ENCODE peak calls at places on chromosomes 11 and 22, in ten cellular contexts. One of them, this sample, is unnamed.
A peak's percentile ranks its signal among the peaks of the same experiment; 100 is the strongest.

GRCh38 chr11:108887436-108888238 is 222.8 kb downstream of the DDX10 start:
- DNase-seq in A549: no peak
- DNase-seq in GM12878: no peak
- DNase-seq in spleen: no peak
- DNase-seq in prostate gland: no peak
- DNase-seq in transverse colon: no peak
- DNase-seq in Peyer's patch: no peak
- DNase-seq in HepG2: no peak
- DNase-seq in uterus: no peak
- DNase-seq in testis: no peak
- DNase-seq in this sample: no peak

GRCh38 chr22:28955817-28956216 is 72.4 kb downstream of the ZNRF3 start:
- DNase-seq in A549: no peak
- DNase-seq in GM12878: peak; percentile 60
- DNase-seq in spleen: no peak
- DNase-seq in prostate gland: no peak
- DNase-seq in transverse colon: peak; percentile 24
- DNase-seq in Peyer's patch: peak; percentile 55
- DNase-seq in HepG2: no peak
- DNase-seq in uterus: no peak
- DNase-seq in testis: no peak
- DNase-seq in this sample: no peak

GRCh38 chr11:69327741-69328191 is 33.8 kb downstream of the MYEOV start:
- DNase-seq in A549: no peak
- DNase-seq in GM12878: no peak
- DNase-seq in spleen: no peak
- DNase-seq in prostate gland: no peak
- DNase-seq in transverse colon: no peak
- DNase-seq in Peyer's patch: peak; percentile 12
- DNase-seq in HepG2: no peak
- DNase-seq in uterus: no peak
- DNase-seq in testis: no peak
- DNase-seq in this sample: no peak

GRCh38 chr22:46064236-46064965 is 85.9 kb upstream of the PPARA start:
- DNase-seq in A549: no peak
- DNase-seq in GM12878: no peak
- DNase-seq in spleen: peak; percentile 70
- DNase-seq in prostate gland: no peak
- DNase-seq in transverse colon: peak; percentile 6
- DNase-seq in Peyer's patch: no peak
- DNase-seq in HepG2: no peak
- DNase-seq in uterus: peak; percentile 44
- DNase-seq in testis: peak; percentile 23
- DNase-seq in this sample: peak; percentile 47

GRCh38 chr11:44755553-44756505 is 29.1 kb downstream of the TSPAN18 start:
- DNase-seq in A549: no peak
- DNase-seq in GM12878: no peak
- DNase-seq in spleen: no peak
- DNase-seq in prostate gland: peak; percentile 20
- DNase-seq in transverse colon: peak; percentile 39
- DNase-seq in Peyer's patch: no peak
- DNase-seq in HepG2: no peak
- DNase-seq in uterus: peak; percentile 85
- DNase-seq in testis: no peak
- DNase-seq in this sample: no peak

GRCh38 chr22:38177926-38178604 is 3.6 kb downstream of the PLA2G6 start:
- DNase-seq in A549: peak; percentile 74
- DNase-seq in GM12878: no peak
- DNase-seq in spleen: no peak
- DNase-seq in prostate gland: peak; percentile 86
- DNase-seq in transverse colon: peak; percentile 51
- DNase-seq in Peyer's patch: no peak
- DNase-seq in HepG2: peak; percentile 94
- DNase-seq in uterus: peak; percentile 38
- DNase-seq in testis: peak; percentile 71
- DNase-seq in this sample: peak; percentile 56

GRCh38 chr22:40326905-40327735 is 19.2 kb upstream of the ADSL start:
- DNase-seq in A549: no peak
- DNase-seq in GM12878: no peak
- DNase-seq in spleen: no peak
- DNase-seq in prostate gland: peak; percentile 80
- DNase-seq in transverse colon: no peak
- DNase-seq in Peyer's patch: no peak
- DNase-seq in HepG2: no peak
- DNase-seq in uterus: no peak
- DNase-seq in testis: no peak
- DNase-seq in this sample: no peak

GRCh38 chr11:69383372-69383771 is 89.4 kb downstream of the MYEOV start:
- DNase-seq in A549: no peak
- DNase-seq in GM12878: no peak
- DNase-seq in spleen: peak; percentile 46
- DNase-seq in prostate gland: no peak
- DNase-seq in transverse colon: no peak
- DNase-seq in Peyer's patch: no peak
- DNase-seq in HepG2: no peak
- DNase-seq in uterus: no peak
- DNase-seq in testis: peak; percentile 9
- DNase-seq in this sample: no peak

GRCh38 chr22:29266564-29267461 is 968 bp downstream of the RHBDD3 start:
- DNase-seq in A549: no peak
- DNase-seq in GM12878: no peak
- DNase-seq in spleen: peak; percentile 79
- DNase-seq in prostate gland: no peak
- DNase-seq in transverse colon: no peak
- DNase-seq in Peyer's patch: peak; percentile 15
- DNase-seq in HepG2: no peak
- DNase-seq in uterus: no peak
- DNase-seq in testis: no peak
- DNase-seq in this sample: peak; percentile 27

GRCh38 chr11:93128574-93128973 is 69.2 kb downstream of the SLC36A4 start:
- DNase-seq in A549: no peak
- DNase-seq in GM12878: no peak
- DNase-seq in spleen: no peak
- DNase-seq in prostate gland: no peak
- DNase-seq in transverse colon: no peak
- DNase-seq in Peyer's patch: no peak
- DNase-seq in HepG2: no peak
- DNase-seq in uterus: no peak
- DNase-seq in testis: no peak
- DNase-seq in this sample: no peak
- H3K27ac ChIP-seq in A549: no peak overlapping the region
- H3K27ac ChIP-seq in GM12878: no peak overlapping the region
- H3K27ac ChIP-seq in spleen: no peak overlapping the region
- H3K27ac ChIP-seq in prostate gland: no peak overlapping the region
- H3K27ac ChIP-seq in transverse colon: no peak overlapping the region
- H3K27ac ChIP-seq in Peyer's patch: no peak overlapping the region
- H3K27ac ChIP-seq in HepG2: no peak overlapping the region
- H3K27ac ChIP-seq in uterus: no peak overlapping the region
- H3K27ac ChIP-seq in testis: no peak overlapping the region
- H3K27ac ChIP-seq in this sample: no peak overlapping the region

DNA sequence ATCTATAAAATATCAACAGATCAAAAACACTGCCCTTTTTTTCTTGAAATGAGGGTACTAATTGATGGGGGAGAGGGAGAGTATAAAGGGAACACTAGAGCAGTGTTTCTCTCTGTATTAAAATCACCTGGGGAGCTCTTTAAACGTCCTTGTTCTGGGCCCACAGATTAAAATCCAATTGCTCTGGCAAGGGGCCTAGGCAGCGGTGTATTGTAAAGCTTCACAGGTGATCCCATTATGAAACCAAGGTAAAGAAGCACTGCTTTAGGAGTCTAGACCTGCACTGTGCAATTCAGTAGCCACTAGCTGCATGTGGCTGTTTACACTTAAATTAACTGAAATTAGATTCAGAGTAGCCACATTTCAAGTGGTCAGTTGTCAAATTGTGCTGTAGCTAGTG is 3.0 kb downstream of the AQP11 start:
- DNase-seq in A549: no peak
- DNase-seq in GM12878: no peak
- DNase-seq in spleen: no peak
- DNase-seq in prostate gland: no peak
- DNase-seq in transverse colon: no peak
- DNase-seq in Peyer's patch: no peak
- DNase-seq in HepG2: no peak
- DNase-seq in uterus: no peak
- DNase-seq in testis: no peak
- DNase-seq in this sample: no peak
- H3K4me3 ChIP-seq in A549: no peak overlapping the region
- H3K4me3 ChIP-seq in GM12878: no peak overlapping the region
- H3K4me3 ChIP-seq in spleen: no peak overlapping the region
- H3K4me3 ChIP-seq in prostate gland: no peak overlapping the region
- H3K4me3 ChIP-seq in transverse colon: no peak overlapping the region
- H3K4me3 ChIP-seq in Peyer's patch: no peak overlapping the region
- H3K4me3 ChIP-seq in HepG2: no peak overlapping the region
- H3K4me3 ChIP-seq in uterus: no peak overlapping the region
- H3K4me3 ChIP-seq in testis: no peak overlapping the region
- H3K4me3 ChIP-seq in this sample: no peak overlapping the region

GRCh38 chr22:49962012-49962750 is 1.6 kb downstream of the PIM3 start:
- DNase-seq in A549: peak; percentile 46
- DNase-seq in GM12878: no peak
- DNase-seq in spleen: peak; percentile 92
- DNase-seq in prostate gland: peak; percentile 92
- DNase-seq in transverse colon: peak; percentile 89
- DNase-seq in Peyer's patch: peak; percentile 76
- DNase-seq in HepG2: peak; percentile 87
- DNase-seq in uterus: peak; percentile 96
- DNase-seq in testis: peak; percentile 87
- DNase-seq in this sample: peak; percentile 91
- TF ChIP-seq POLR2A in A549: no peak
- TF ChIP-seq POLR2A in GM12878: peak; percentile 69
- TF ChIP-seq POLR2A in spleen: no peak
- TF ChIP-seq POLR2A in prostate gland: peak; percentile 76
- TF ChIP-seq POLR2A in transverse colon: peak; percentile 61
- TF ChIP-seq POLR2A in Peyer's patch: peak; percentile 59
- TF ChIP-seq POLR2A in HepG2: no peak
- TF ChIP-seq POLR2A in uterus: peak; percentile 67
- TF ChIP-seq POLR2A in testis: no peak
- TF ChIP-seq POLR2A in this sample: no peak

GRCh38 chr22:31341386-31342088 is 4.6 kb downstream of the PATZ1 start:
- DNase-seq in A549: no peak
- DNase-seq in GM12878: no peak
- DNase-seq in spleen: no peak
- DNase-seq in prostate gland: no peak
- DNase-seq in transverse colon: no peak
- DNase-seq in Peyer's patch: no peak
- DNase-seq in HepG2: no peak
- DNase-seq in uterus: no peak
- DNase-seq in testis: no peak
- DNase-seq in this sample: no peak

GRCh38 chr22:31342389-31343125 is 3.6 kb downstream of the PATZ1 start:
- DNase-seq in A549: no peak
- DNase-seq in GM12878: no peak
- DNase-seq in spleen: no peak
- DNase-seq in prostate gland: no peak
- DNase-seq in transverse colon: no peak
- DNase-seq in Peyer's patch: no peak
- DNase-seq in HepG2: no peak
- DNase-seq in uterus: no peak
- DNase-seq in testis: no peak
- DNase-seq in this sample: no peak

GRCh38 chr22:31344369-31345330 is 1.5 kb downstream of the PATZ1 start:
- DNase-seq in A549: no peak
- DNase-seq in GM12878: no peak
- DNase-seq in spleen: peak; percentile 88
- DNase-seq in prostate gland: peak; percentile 65
- DNase-seq in transverse colon: peak; percentile 64
- DNase-seq in Peyer's patch: peak; percentile 73
- DNase-seq in HepG2: no peak
- DNase-seq in uterus: peak; percentile 57
- DNase-seq in testis: peak; percentile 67
- DNase-seq in this sample: peak; percentile 47

GRCh38 chr22:31345331-31346254 is 553 bp downstream of the PATZ1 start:
- DNase-seq in A549: peak; percentile 62
- DNase-seq in GM12878: peak; percentile 39
- DNase-seq in spleen: peak; percentile 96
- DNase-seq in prostate gland: peak; percentile 76
- DNase-seq in transverse colon: peak; percentile 88
- DNase-seq in Peyer's patch: peak; percentile 91
- DNase-seq in HepG2: peak; percentile 70
- DNase-seq in uterus: peak; percentile 77
- DNase-seq in testis: peak; percentile 89
- DNase-seq in this sample: peak; percentile 85

GRCh38 chr22:31343235-31344191 is 2.6 kb downstream of the PATZ1 start:
- DNase-seq in A549: no peak
- DNase-seq in GM12878: no peak
- DNase-seq in spleen: peak; percentile 76
- DNase-seq in prostate gland: peak; percentile 89
- DNase-seq in transverse colon: peak; percentile 81
- DNase-seq in Peyer's patch: peak; percentile 22
- DNase-seq in HepG2: no peak
- DNase-seq in uterus: no peak
- DNase-seq in testis: peak; percentile 29
- DNase-seq in this sample: peak; percentile 69
- H3K27ac ChIP-seq in A549: peak overlapping the region; percentile 12
- H3K27ac ChIP-seq in GM12878: peak overlapping the region; percentile 57
- H3K27ac ChIP-seq in spleen: no peak overlapping the region
- H3K27ac ChIP-seq in prostate gland: peak overlapping the region; percentile 87
- H3K27ac ChIP-seq in transverse colon: peak overlapping the region; percentile 92
- H3K27ac ChIP-seq in Peyer's patch: peak overlapping the region; percentile 86
- H3K27ac ChIP-seq in HepG2: peak overlapping the region; percentile 75
- H3K27ac ChIP-seq in uterus: peak overlapping the region; percentile 90
- H3K27ac ChIP-seq in testis: no peak overlapping the region
- H3K27ac ChIP-seq in this sample: peak overlapping the region; percentile 41

This sample was measured in ovary.